ENCODE peak calls at places on chromosomes 16 and 17, in four cellular contexts. One of them, this sample, is unnamed.

GRCh38 chr16:19252904-19253303 is 32.6 kb upstream of the CLEC19A start:
- DNase-seq in Peyer's patch: no peak
- DNase-seq in GM23248: no peak
- DNase-seq in cardiac muscle cell: no peak
- DNase-seq in this sample: no peak

GRCh38 chr16:59164461-59164860 is 430.3 kb upstream of the GOT2 start:
- DNase-seq in cardiac muscle cell: peak; percentile 77
- DNase-seq in Peyer's patch: no peak
- DNase-seq in GM23248: peak; percentile 8
- DNase-seq in this sample: no peak

GRCh38 chr17:50719144-50719923 is at the start of gene LUC7L3:
- DNase-seq in GM23248: peak; percentile 98
- DNase-seq in cardiac muscle cell: peak; percentile 95
- DNase-seq in Peyer's patch: peak; percentile 89
- DNase-seq in this sample: peak; percentile 92

GRCh38 chr16:51151951-51152663 is 1.0 kb upstream of the SALL1 start:
- DNase-seq in Peyer's patch: no peak
- DNase-seq in GM23248: peak; percentile 94
- DNase-seq in cardiac muscle cell: peak; percentile 95
- DNase-seq in this sample: no peak

GRCh38 chr17:57895382-57896060 is 45.7 kb upstream of the MRPS23 start:
- DNase-seq in Peyer's patch: no peak
- DNase-seq in GM23248: peak; percentile 38
- DNase-seq in cardiac muscle cell: no peak
- DNase-seq in this sample: no peak

GRCh38 chr16:11560701-11561439 is 25.8 kb downstream of the LITAF start:
- DNase-seq in Peyer's patch: peak; percentile 48
- DNase-seq in GM23248: no peak
- DNase-seq in cardiac muscle cell: no peak
- DNase-seq in this sample: peak; percentile 69

GRCh38 chr16:22624759-22625533 is 114.3 kb downstream of the NPIPB5 start:
- DNase-seq in cardiac muscle cell: no peak
- DNase-seq in Peyer's patch: no peak
- DNase-seq in GM23248: peak; percentile 6
- DNase-seq in this sample: no peak

GRCh38 chr16:57540387-57540786 is 2.1 kb upstream of the ADGRG5 start:
- DNase-seq in GM23248: no peak
- DNase-seq in cardiac muscle cell: no peak
- DNase-seq in Peyer's patch: peak; percentile 10
- DNase-seq in this sample: no peak

GRCh38 chr17:16442141-16442540 is 26.8 kb downstream of the TRPV2 start:
- DNase-seq in Peyer's patch: no peak
- DNase-seq in cardiac muscle cell: no peak
- DNase-seq in GM23248: no peak
- DNase-seq in this sample: no peak

GRCh38 chr17:64163468-64163867 is 33.5 kb upstream of the ERN1 start:
- DNase-seq in GM23248: no peak
- DNase-seq in cardiac muscle cell: no peak
- DNase-seq in Peyer's patch: no peak
- DNase-seq in this sample: no peak

GRCh38 chr16:56961851-56962281 is at the start of gene CETP:
- DNase-seq in Peyer's patch: no peak
- DNase-seq in GM23248: no peak
- DNase-seq in cardiac muscle cell: peak; percentile 78
- DNase-seq in this sample: no peak

GRCh38 chr16:64907844-64908243 is 214.0 kb downstream of the CDH11 start:
- DNase-seq in cardiac muscle cell: peak; percentile 23
- DNase-seq in Peyer's patch: no peak
- DNase-seq in GM23248: no peak
- DNase-seq in this sample: no peak

GRCh38 chr17:46020023-46020735 is 21.1 kb downstream of the STH start:
- DNase-seq in Peyer's patch: peak; percentile 76
- DNase-seq in cardiac muscle cell: no peak
- DNase-seq in GM23248: no peak
- DNase-seq in this sample: peak; percentile 43

GRCh38 chr17:66493283-66494019 is 191.0 kb downstream of the PRKCA start:
- DNase-seq in Peyer's patch: no peak
- DNase-seq in GM23248: peak; percentile 88
- DNase-seq in cardiac muscle cell: no peak
- DNase-seq in this sample: no peak

GRCh38 chr16:76639685-76640289 is 362.6 kb downstream of the CNTNAP4 start:
- DNase-seq in cardiac muscle cell: peak; percentile 19
- DNase-seq in Peyer's patch: no peak
- DNase-seq in GM23248: peak; percentile 2
- DNase-seq in this sample: no peak

GRCh38 chr17:58492238-58493121 is 4.3 kb upstream of the HSF5 start:
- DNase-seq in Peyer's patch: no peak
- DNase-seq in cardiac muscle cell: no peak
- DNase-seq in GM23248: no peak
- DNase-seq in this sample: no peak

GRCh38 chr17:31580331-31581021 is 189.0 kb downstream of the RAB11FIP4 start:
- DNase-seq in GM23248: peak; percentile 95
- DNase-seq in cardiac muscle cell: no peak
- DNase-seq in Peyer's patch: no peak
- DNase-seq in this sample: no peak

GRCh38 chr17:40980594-40980993 is 3.5 kb downstream of the KRT40 start:
- DNase-seq in Peyer's patch: no peak
- DNase-seq in cardiac muscle cell: peak; percentile 73
- DNase-seq in GM23248: no peak
- DNase-seq in this sample: no peak

GRCh38 chr16:3577302-3577752 is at the start of gene NLRC3:
- DNase-seq in cardiac muscle cell: no peak
- DNase-seq in GM23248: no peak
- DNase-seq in Peyer's patch: peak; percentile 69
- DNase-seq in this sample: peak; percentile 47

GRCh38 chr16:89319883-89320716 is 102.6 kb downstream of the ZNF778 start:
- DNase-seq in GM23248: peak; percentile 93
- DNase-seq in cardiac muscle cell: peak; percentile 76
- DNase-seq in Peyer's patch: no peak
- DNase-seq in this sample: no peak

GRCh38 chr16:56350491-56351405 is 74.6 kb downstream of the AMFR start:
- DNase-seq in cardiac muscle cell: no peak
- DNase-seq in GM23248: no peak
- DNase-seq in Peyer's patch: no peak
- DNase-seq in this sample: no peak

GRCh38 chr17:59105852-59106462 is 723 bp downstream of the TRIM37 start:
- DNase-seq in cardiac muscle cell: no peak
- DNase-seq in GM23248: peak; percentile 73
- DNase-seq in Peyer's patch: peak; percentile 68
- DNase-seq in this sample: peak; percentile 77

GRCh38 chr17:45660474-45660873 is 123.6 kb upstream of the CRHR1 start:
- DNase-seq in Peyer's patch: no peak
- DNase-seq in GM23248: no peak
- DNase-seq in cardiac muscle cell: peak; percentile 57
- DNase-seq in this sample: no peak

GRCh38 chr16:80705596-80705995 is 98.8 kb downstream of the CDYL2 start:
- DNase-seq in cardiac muscle cell: no peak
- DNase-seq in Peyer's patch: no peak
- DNase-seq in GM23248: no peak
- DNase-seq in this sample: no peak

GRCh38 chr17:61203765-61204164 is 195.9 kb upstream of the TBX2 start:
- DNase-seq in GM23248: no peak
- DNase-seq in cardiac muscle cell: no peak
- DNase-seq in Peyer's patch: no peak
- DNase-seq in this sample: no peak

GRCh38 chr17:8128125-8128784 is 4.3 kb upstream of the HES7 start:
- DNase-seq in Peyer's patch: no peak
- DNase-seq in cardiac muscle cell: no peak
- DNase-seq in GM23248: no peak
- DNase-seq in this sample: no peak

GRCh38 chr17:8126306-8127066 is 2.6 kb upstream of the HES7 start:
- DNase-seq in Peyer's patch: no peak
- DNase-seq in cardiac muscle cell: peak; percentile 81
- DNase-seq in GM23248: peak; percentile 67
- DNase-seq in this sample: no peak

GRCh38 chr17:8133941-8134340 is 10.0 kb upstream of the HES7 start:
- DNase-seq in Peyer's patch: no peak
- DNase-seq in cardiac muscle cell: no peak
- DNase-seq in GM23248: no peak
- DNase-seq in this sample: no peak

GRCh38 chr17:8133398-8133797 is 9.5 kb upstream of the HES7 start:
- DNase-seq in cardiac muscle cell: no peak
- DNase-seq in GM23248: no peak
- DNase-seq in Peyer's patch: no peak
- DNase-seq in this sample: no peak

GRCh38 chr17:8131844-8132441 is 8.0 kb upstream of the HES7 start:
- DNase-seq in GM23248: no peak
- DNase-seq in cardiac muscle cell: no peak
- DNase-seq in Peyer's patch: no peak
- DNase-seq in this sample: no peak
- H3K9me3 ChIP-seq in GM23248: no peaks in the 10 kb centered on the region
- H3K9me3 ChIP-seq in cardiac muscle cell: no peaks in the 10 kb centered on the region
- H3K9me3 ChIP-seq in Peyer's patch: no peaks in the 10 kb centered on the region
- H3K9me3 ChIP-seq in this sample: no peaks in the 10 kb centered on the region

GRCh38 chr17:1398028-1398427 is 2.0 kb downstream of the YWHAE start:
- DNase-seq in Peyer's patch: no peak
- DNase-seq in cardiac muscle cell: no peak
- DNase-seq in GM23248: peak; percentile 55
- DNase-seq in this sample: no peak
- H3K27ac ChIP-seq in Peyer's patch: no peak overlapping the region
- H3K27ac ChIP-seq in cardiac muscle cell: peak overlapping the region; percentile 99
- H3K27ac ChIP-seq in GM23248: peak overlapping the region; percentile 96
- H3K27ac ChIP-seq in this sample: peak overlapping the region; percentile 93

GRCh38 chr16:31764103-31764502 is 109.5 kb upstream of the ZNF267 start:
- DNase-seq in cardiac muscle cell: no peak
- DNase-seq in GM23248: no peak
- DNase-seq in Peyer's patch: no peak
- DNase-seq in this sample: no peak
- H3K9me3 ChIP-seq in cardiac muscle cell: peaks cover 9% of the 10 kb centered on the region
- H3K9me3 ChIP-seq in GM23248: peaks cover 15% of the 10 kb centered on the region
- H3K9me3 ChIP-seq in Peyer's patch: no peaks in the 10 kb centered on the region
- H3K9me3 ChIP-seq in this sample: peaks cover 78% of the 10 kb centered on the region

DNA sequence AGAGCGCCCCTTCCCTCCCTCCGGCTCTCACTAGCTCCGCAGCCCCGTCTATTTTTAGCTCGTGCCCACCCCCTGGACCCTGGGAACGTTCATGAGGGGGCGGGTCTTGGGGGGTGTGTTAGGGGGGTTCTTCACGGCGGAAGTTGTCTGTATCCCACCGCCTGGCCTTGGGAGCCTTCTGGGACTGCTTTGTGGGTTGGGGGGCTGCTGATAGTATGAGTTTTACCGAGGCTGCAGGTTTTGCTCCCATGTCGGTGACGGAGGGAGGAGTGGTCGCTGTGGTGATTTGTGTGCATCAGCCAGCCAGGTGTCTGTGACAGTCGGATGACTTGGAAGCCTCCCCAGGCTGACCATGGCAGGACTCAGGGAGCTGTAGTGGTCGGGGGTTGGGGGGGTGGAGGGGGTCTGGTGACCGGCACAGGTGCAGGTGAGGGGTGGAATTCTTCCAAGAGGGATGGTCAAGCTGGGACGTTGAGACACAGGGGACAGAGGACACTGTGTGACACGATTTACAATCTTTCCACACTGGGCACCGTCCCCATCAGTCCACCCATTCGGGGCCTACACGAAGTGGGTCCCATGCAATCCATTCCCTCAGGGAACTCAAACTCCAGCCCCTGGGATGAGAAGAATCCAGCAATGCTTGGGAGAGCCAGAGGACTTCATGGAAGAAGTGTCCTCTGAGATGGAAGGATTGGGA is 1.4 kb downstream of the ATP1B2 start:
- DNase-seq in GM23248: no peak
- DNase-seq in cardiac muscle cell: no peak
- DNase-seq in Peyer's patch: no peak
- DNase-seq in this sample: no peak
- H3K27ac ChIP-seq in GM23248: no peak overlapping the region
- H3K27ac ChIP-seq in cardiac muscle cell: peak overlapping the region; percentile 82
- H3K27ac ChIP-seq in Peyer's patch: peak overlapping the region; percentile 39
- H3K27ac ChIP-seq in this sample: no peak overlapping the region

GRCh38 chr17:76517638-76518038 is 16.4 kb upstream of the RHBDF2 start:
- DNase-seq in cardiac muscle cell: no peak
- DNase-seq in GM23248: no peak
- DNase-seq in Peyer's patch: no peak
- DNase-seq in this sample: no peak
- H3K9me3 ChIP-seq in cardiac muscle cell: no peaks in the 10 kb centered on the region
- H3K9me3 ChIP-seq in GM23248: no peaks in the 10 kb centered on the region
- H3K9me3 ChIP-seq in Peyer's patch: no peaks in the 10 kb centered on the region
- H3K9me3 ChIP-seq in this sample: no peaks in the 10 kb centered on the region

GRCh38 chr16:67546761-67547422 is 15.4 kb upstream of the CTCF start:
- DNase-seq in cardiac muscle cell: peak; percentile 81
- DNase-seq in GM23248: peak; percentile 71
- DNase-seq in Peyer's patch: peak; percentile 79
- DNase-seq in this sample: peak; percentile 71
- H3K27ac ChIP-seq in cardiac muscle cell: peak overlapping the region; percentile 26
- H3K27ac ChIP-seq in GM23248: no peak overlapping the region
- H3K27ac ChIP-seq in Peyer's patch: peak overlapping the region; percentile 60
- H3K27ac ChIP-seq in this sample: peak overlapping the region; percentile 76

GRCh38 chr16:5506021-5506420 is 408.4 kb upstream of the EEF2KMT start:
- DNase-seq in Peyer's patch: no peak
- DNase-seq in GM23248: no peak
- DNase-seq in cardiac muscle cell: no peak
- DNase-seq in this sample: no peak
- H3K9me3 ChIP-seq in Peyer's patch: no peaks in the 10 kb centered on the region
- H3K9me3 ChIP-seq in GM23248: no peaks in the 10 kb centered on the region
- H3K9me3 ChIP-seq in cardiac muscle cell: no peaks in the 10 kb centered on the region
- H3K9me3 ChIP-seq in this sample: no peaks in the 10 kb centered on the region

DNA sequence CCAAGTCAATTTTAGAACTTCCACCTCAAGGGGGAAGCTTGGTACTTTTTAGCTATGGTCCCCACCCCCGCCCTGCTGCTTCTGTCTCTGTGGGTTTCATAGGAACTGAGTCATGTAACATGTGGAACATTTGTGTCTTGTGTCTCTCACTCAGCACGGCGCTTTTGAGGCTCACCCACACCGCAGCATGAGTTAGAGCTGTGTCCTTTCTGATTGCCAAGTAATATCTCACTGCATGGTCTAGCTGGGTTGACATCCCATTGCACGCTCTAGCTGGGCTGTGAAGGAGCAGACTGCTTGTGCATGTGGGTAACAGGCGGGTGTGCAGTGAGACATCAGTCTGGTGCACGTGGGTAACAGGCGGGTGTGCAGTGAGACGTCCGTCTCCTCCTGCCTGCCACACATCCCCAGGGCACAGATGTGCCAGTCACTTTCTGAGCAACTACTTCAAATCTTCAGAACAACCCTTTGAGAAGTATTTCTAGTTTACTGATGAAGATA is 26.4 kb upstream of the SLC7A5 start:
- DNase-seq in GM23248: peak; percentile 91
- DNase-seq in cardiac muscle cell: no peak
- DNase-seq in Peyer's patch: peak; percentile 46
- DNase-seq in this sample: peak; percentile 49
- H3K27ac ChIP-seq in GM23248: peak overlapping the region; percentile 66
- H3K27ac ChIP-seq in cardiac muscle cell: no peak overlapping the region
- H3K27ac ChIP-seq in Peyer's patch: peak overlapping the region; percentile 72
- H3K27ac ChIP-seq in this sample: no peak overlapping the region

DNA sequence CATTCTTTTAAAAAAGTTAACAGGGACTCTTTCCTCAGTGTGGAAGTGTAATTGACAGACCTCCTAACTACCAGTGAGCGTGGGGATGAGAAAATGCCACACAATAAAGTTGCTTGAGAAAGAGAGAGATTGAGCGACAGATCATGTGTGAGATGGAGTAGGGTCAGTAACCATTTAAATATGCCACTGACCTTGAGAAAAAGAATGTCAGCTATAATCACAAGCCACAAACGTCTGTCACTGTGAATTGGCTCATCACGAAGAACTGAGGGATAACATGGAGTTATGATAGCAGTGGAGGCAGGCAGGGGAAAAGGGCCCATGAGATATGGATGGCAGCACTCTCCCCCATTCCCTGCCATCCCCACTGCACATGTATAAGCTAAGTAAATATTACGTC is 253.9 kb downstream of the SLC39A11 start:
- DNase-seq in cardiac muscle cell: no peak
- DNase-seq in GM23248: no peak
- DNase-seq in Peyer's patch: no peak
- DNase-seq in this sample: no peak
- H3K9me3 ChIP-seq in cardiac muscle cell: no peaks in the 10 kb centered on the region
- H3K9me3 ChIP-seq in GM23248: no peaks in the 10 kb centered on the region
- H3K9me3 ChIP-seq in Peyer's patch: no peaks in the 10 kb centered on the region
- H3K9me3 ChIP-seq in this sample: no peaks in the 10 kb centered on the region